ENCODE peak calls at places on chromosome X, in five cellular contexts. One of them, this sample, is unnamed. For H3K27me3, the result is how much of the 10 kb centered on the place peaks cover.

GRCh38 chrX:101260435-101260834 is 30.7 kb downstream of the TAF7L start:
- DNase-seq in tibial nerve: no peak
- DNase-seq in foreskin keratinocyte: no peak
- DNase-seq in adipocyte: no peak
- DNase-seq in CD4-positive, alpha-beta memory T cell: no peak
- DNase-seq in this sample: no peak

GRCh38 chrX:20056704-20057103 is 60.0 kb downstream of the MAP7D2 start:
- DNase-seq in foreskin keratinocyte: peak
- DNase-seq in tibial nerve: no peak
- DNase-seq in adipocyte: no peak
- DNase-seq in CD4-positive, alpha-beta memory T cell: no peak
- DNase-seq in this sample: no peak

GRCh38 chrX:119698835-119699234 is 5.9 kb upstream of the SEPTIN6 start:
- DNase-seq in adipocyte: peak
- DNase-seq in tibial nerve: no peak
- DNase-seq in foreskin keratinocyte: peak
- DNase-seq in CD4-positive, alpha-beta memory T cell: no peak
- DNase-seq in this sample: no peak

GRCh38 chrX:66030505-66031317 is 9.2 kb downstream of the VSIG4 start:
- DNase-seq in tibial nerve: no peak
- DNase-seq in CD4-positive, alpha-beta memory T cell: no peak
- DNase-seq in adipocyte: peak
- DNase-seq in foreskin keratinocyte: no peak
- DNase-seq in this sample: no peak

GRCh38 chrX:55357236-55357635 is 92.5 kb upstream of the PAGE3 start:
- DNase-seq in CD4-positive, alpha-beta memory T cell: peak
- DNase-seq in adipocyte: no peak
- DNase-seq in tibial nerve: no peak
- DNase-seq in foreskin keratinocyte: no peak
- DNase-seq in this sample: no peak

GRCh38 chrX:53284684-53285447 is 3.5 kb upstream of the IQSEC2 start:
- DNase-seq in CD4-positive, alpha-beta memory T cell: no peak
- DNase-seq in foreskin keratinocyte: no peak
- DNase-seq in adipocyte: peak
- DNase-seq in tibial nerve: peak
- DNase-seq in this sample: peak

GRCh38 chrX:10636337-10636736 is 16.0 kb upstream of the MID1 start:
- DNase-seq in foreskin keratinocyte: peak
- DNase-seq in tibial nerve: no peak
- DNase-seq in CD4-positive, alpha-beta memory T cell: no peak
- DNase-seq in adipocyte: peak
- DNase-seq in this sample: no peak

GRCh38 chrX:109384569-109385174 is 97.2 kb downstream of the GUCY2F start:
- DNase-seq in adipocyte: peak
- DNase-seq in CD4-positive, alpha-beta memory T cell: no peak
- DNase-seq in foreskin keratinocyte: no peak
- DNase-seq in tibial nerve: no peak
- DNase-seq in this sample: peak

GRCh38 chrX:45598841-45599240 is 398.2 kb upstream of the DIPK2B start:
- DNase-seq in tibial nerve: no peak
- DNase-seq in foreskin keratinocyte: no peak
- DNase-seq in CD4-positive, alpha-beta memory T cell: no peak
- DNase-seq in adipocyte: peak
- DNase-seq in this sample: no peak

GRCh38 chrX:44784241-44784640 is 59.6 kb upstream of the DUSP21 start:
- DNase-seq in CD4-positive, alpha-beta memory T cell: no peak
- DNase-seq in adipocyte: no peak
- DNase-seq in tibial nerve: no peak
- DNase-seq in foreskin keratinocyte: no peak
- DNase-seq in this sample: no peak

GRCh38 chrX:103498786-103499185 is 20.5 kb downstream of the RAB40A start:
- DNase-seq in tibial nerve: no peak
- DNase-seq in foreskin keratinocyte: no peak
- DNase-seq in CD4-positive, alpha-beta memory T cell: no peak
- DNase-seq in adipocyte: no peak
- DNase-seq in this sample: no peak

GRCh38 chrX:966396-967070 is 245.9 kb downstream of the CRLF2 start:
- DNase-seq in CD4-positive, alpha-beta memory T cell: no peak
- DNase-seq in foreskin keratinocyte: no peak
- DNase-seq in tibial nerve: no peak
- DNase-seq in adipocyte: no peak
- DNase-seq in this sample: no peak

GRCh38 chrX:155985208-155985607 is 12.3 kb upstream of the IL9R start:
- DNase-seq in adipocyte: no peak
- DNase-seq in foreskin keratinocyte: no peak
- DNase-seq in CD4-positive, alpha-beta memory T cell: no peak
- DNase-seq in tibial nerve: no peak
- DNase-seq in this sample: no peak

GRCh38 chrX:120769576-120770341 is 105.9 kb downstream of the CT47B1 start:
- DNase-seq in foreskin keratinocyte: peak
- DNase-seq in tibial nerve: no peak
- DNase-seq in CD4-positive, alpha-beta memory T cell: no peak
- DNase-seq in adipocyte: peak
- DNase-seq in this sample: peak

GRCh38 chrX:48971325-48972213 is at the start of gene KCND1:
- DNase-seq in adipocyte: peak
- DNase-seq in tibial nerve: peak
- DNase-seq in CD4-positive, alpha-beta memory T cell: no peak
- DNase-seq in foreskin keratinocyte: peak
- DNase-seq in this sample: no peak

GRCh38 chrX:105190252-105190853 is 30.1 kb downstream of the TEX13A start:
- DNase-seq in adipocyte: peak
- DNase-seq in tibial nerve: no peak
- DNase-seq in foreskin keratinocyte: peak
- DNase-seq in CD4-positive, alpha-beta memory T cell: no peak
- DNase-seq in this sample: no peak

GRCh38 chrX:115259238-115259875 is 25.5 kb upstream of the LRCH2 start:
- DNase-seq in foreskin keratinocyte: peak
- DNase-seq in CD4-positive, alpha-beta memory T cell: no peak
- DNase-seq in tibial nerve: no peak
- DNase-seq in adipocyte: peak
- DNase-seq in this sample: no peak

GRCh38 chrX:23937100-23937499 is 29.3 kb downstream of the CXorf58 start:
- DNase-seq in tibial nerve: no peak
- DNase-seq in CD4-positive, alpha-beta memory T cell: no peak
- DNase-seq in adipocyte: no peak
- DNase-seq in foreskin keratinocyte: no peak
- DNase-seq in this sample: no peak

GRCh38 chrX:57678686-57679428 is 1.2 kb downstream of the NLRP2B start:
- DNase-seq in adipocyte: no peak
- DNase-seq in foreskin keratinocyte: no peak
- DNase-seq in CD4-positive, alpha-beta memory T cell: peak
- DNase-seq in tibial nerve: no peak
- DNase-seq in this sample: no peak

GRCh38 chrX:103678199-103678993 is 8.1 kb downstream of the MORF4L2 start:
- DNase-seq in CD4-positive, alpha-beta memory T cell: no peak
- DNase-seq in foreskin keratinocyte: peak
- DNase-seq in adipocyte: no peak
- DNase-seq in tibial nerve: no peak
- DNase-seq in this sample: no peak

GRCh38 chrX:31334997-31335396 is 263.2 kb upstream of the FTHL17 start:
- DNase-seq in CD4-positive, alpha-beta memory T cell: no peak
- DNase-seq in tibial nerve: no peak
- DNase-seq in adipocyte: no peak
- DNase-seq in foreskin keratinocyte: no peak
- DNase-seq in this sample: no peak

GRCh38 chrX:154298312-154298711 is 2.7 kb downstream of the TKTL1 start:
- DNase-seq in CD4-positive, alpha-beta memory T cell: no peak
- DNase-seq in tibial nerve: no peak
- DNase-seq in foreskin keratinocyte: peak
- DNase-seq in adipocyte: no peak
- DNase-seq in this sample: peak

GRCh38 chrX:91066104-91066503 is 368.5 kb upstream of the PABPC5 start:
- DNase-seq in foreskin keratinocyte: no peak
- DNase-seq in tibial nerve: no peak
- DNase-seq in CD4-positive, alpha-beta memory T cell: no peak
- DNase-seq in adipocyte: no peak
- DNase-seq in this sample: no peak

GRCh38 chrX:149829751-149830191 is 48.0 kb downstream of the MAGEA9 start:
- DNase-seq in tibial nerve: no peak
- DNase-seq in adipocyte: peak
- DNase-seq in CD4-positive, alpha-beta memory T cell: peak
- DNase-seq in foreskin keratinocyte: peak
- DNase-seq in this sample: peak

GRCh38 chrX:100895365-100896075 is 21.4 kb upstream of the NOX1 start:
- DNase-seq in tibial nerve: no peak
- DNase-seq in CD4-positive, alpha-beta memory T cell: no peak
- DNase-seq in foreskin keratinocyte: peak
- DNase-seq in adipocyte: peak
- DNase-seq in this sample: peak

GRCh38 chrX:65406532-65406931 is 128.1 kb downstream of the LAS1L start:
- DNase-seq in CD4-positive, alpha-beta memory T cell: no peak
- DNase-seq in adipocyte: no peak
- DNase-seq in tibial nerve: no peak
- DNase-seq in foreskin keratinocyte: no peak
- DNase-seq in this sample: no peak

GRCh38 chrX:94256396-94256795 is 582.4 kb downstream of the FAM133A start:
- DNase-seq in tibial nerve: no peak
- DNase-seq in CD4-positive, alpha-beta memory T cell: no peak
- DNase-seq in foreskin keratinocyte: no peak
- DNase-seq in adipocyte: no peak
- DNase-seq in this sample: no peak

GRCh38 chrX:39855748-39856129 is 242.0 kb downstream of the BCOR start:
- DNase-seq in adipocyte: peak
- DNase-seq in tibial nerve: no peak
- DNase-seq in CD4-positive, alpha-beta memory T cell: peak
- DNase-seq in foreskin keratinocyte: no peak
- DNase-seq in this sample: peak

GRCh38 chrX:119040432-119040831 is 32.4 kb upstream of the CT47C1 start:
- DNase-seq in tibial nerve: no peak
- DNase-seq in adipocyte: no peak
- DNase-seq in CD4-positive, alpha-beta memory T cell: no peak
- DNase-seq in foreskin keratinocyte: no peak
- DNase-seq in this sample: no peak

GRCh38 chrX:115367455-115367854 is 77.9 kb downstream of the LUZP4 start:
- DNase-seq in foreskin keratinocyte: peak
- DNase-seq in tibial nerve: no peak
- DNase-seq in adipocyte: peak
- DNase-seq in CD4-positive, alpha-beta memory T cell: no peak
- DNase-seq in this sample: no peak

GRCh38 chrX:1657367-1658082 is 42.7 kb downstream of the ASMT start:
- DNase-seq in adipocyte: peak
- DNase-seq in CD4-positive, alpha-beta memory T cell: peak
- DNase-seq in foreskin keratinocyte: peak
- DNase-seq in tibial nerve: no peak
- DNase-seq in this sample: peak

GRCh38 chrX:132636080-132636479 is 147.2 kb upstream of the MBNL3 start:
- DNase-seq in foreskin keratinocyte: no peak
- DNase-seq in tibial nerve: no peak
- DNase-seq in CD4-positive, alpha-beta memory T cell: no peak
- DNase-seq in adipocyte: peak
- DNase-seq in this sample: no peak
- H3K27me3 ChIP-seq in foreskin keratinocyte: under half
- H3K27me3 ChIP-seq in tibial nerve: under half
- H3K27me3 ChIP-seq in CD4-positive, alpha-beta memory T cell: under half
- H3K27me3 ChIP-seq in adipocyte: half or more
- H3K27me3 ChIP-seq in this sample: under half

GRCh38 chrX:3142259-3143042 is 101.2 kb downstream of the ARSF start:
- DNase-seq in tibial nerve: no peak
- DNase-seq in foreskin keratinocyte: no peak
- DNase-seq in adipocyte: no peak
- DNase-seq in CD4-positive, alpha-beta memory T cell: no peak
- DNase-seq in this sample: no peak

GRCh38 chrX:3143043-3143799 is 102.0 kb downstream of the ARSF start:
- DNase-seq in tibial nerve: no peak
- DNase-seq in CD4-positive, alpha-beta memory T cell: no peak
- DNase-seq in adipocyte: no peak
- DNase-seq in foreskin keratinocyte: no peak
- DNase-seq in this sample: no peak

GRCh38 chrX:3141031-3141430 is 99.8 kb downstream of the ARSF start:
- DNase-seq in CD4-positive, alpha-beta memory T cell: no peak
- DNase-seq in adipocyte: no peak
- DNase-seq in foreskin keratinocyte: no peak
- DNase-seq in tibial nerve: no peak
- DNase-seq in this sample: no peak

GRCh38 chrX:3144651-3145050 is 103.4 kb downstream of the ARSF start:
- DNase-seq in CD4-positive, alpha-beta memory T cell: no peak
- DNase-seq in adipocyte: no peak
- DNase-seq in tibial nerve: no peak
- DNase-seq in foreskin keratinocyte: no peak
- DNase-seq in this sample: no peak

GRCh38 chrX:3145716-3146115 is 104.4 kb downstream of the ARSF start:
- DNase-seq in foreskin keratinocyte: no peak
- DNase-seq in adipocyte: no peak
- DNase-seq in tibial nerve: no peak
- DNase-seq in CD4-positive, alpha-beta memory T cell: no peak
- DNase-seq in this sample: no peak
- H3K27me3 ChIP-seq in foreskin keratinocyte: under half
- H3K27me3 ChIP-seq in adipocyte: under half
- H3K27me3 ChIP-seq in tibial nerve: under half
- H3K27me3 ChIP-seq in CD4-positive, alpha-beta memory T cell: under half
- H3K27me3 ChIP-seq in this sample: under half

GRCh38 chrX:17596051-17596450 is 141.2 kb upstream of the SCML1 start:
- DNase-seq in foreskin keratinocyte: peak
- DNase-seq in CD4-positive, alpha-beta memory T cell: no peak
- DNase-seq in adipocyte: no peak
- DNase-seq in tibial nerve: no peak
- DNase-seq in this sample: no peak
- H3K27me3 ChIP-seq in foreskin keratinocyte: under half
- H3K27me3 ChIP-seq in CD4-positive, alpha-beta memory T cell: under half
- H3K27me3 ChIP-seq in adipocyte: under half
- H3K27me3 ChIP-seq in tibial nerve: under half
- H3K27me3 ChIP-seq in this sample: under half

DNA sequence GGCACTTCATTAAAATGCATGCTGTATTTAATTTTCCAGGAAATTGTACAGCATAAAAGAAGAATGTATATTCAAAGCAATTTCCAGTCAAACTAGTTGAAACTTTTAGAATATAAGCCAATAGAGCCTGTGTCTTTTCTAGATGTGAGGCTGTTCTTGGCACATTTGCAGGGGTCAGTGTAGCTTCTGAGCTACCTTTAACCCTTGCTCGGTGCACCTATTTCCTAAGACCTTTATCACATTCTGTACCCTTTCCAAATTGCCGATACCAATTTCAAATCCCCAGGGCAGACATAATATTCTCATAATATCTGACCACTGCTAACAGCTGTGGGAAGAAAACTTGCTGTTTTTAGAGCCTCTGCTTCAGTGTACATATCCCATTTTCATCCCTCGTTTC is 43.2 kb downstream of the DCAF8L2 start:
- DNase-seq in foreskin keratinocyte: no peak
- DNase-seq in tibial nerve: no peak
- DNase-seq in adipocyte: no peak
- DNase-seq in CD4-positive, alpha-beta memory T cell: no peak
- DNase-seq in this sample: no peak
- H3K27me3 ChIP-seq in foreskin keratinocyte: under half
- H3K27me3 ChIP-seq in tibial nerve: under half
- H3K27me3 ChIP-seq in adipocyte: under half
- H3K27me3 ChIP-seq in CD4-positive, alpha-beta memory T cell: under half
- H3K27me3 ChIP-seq in this sample: under half

This sample was measured in GM06990.